ENCODE peak calls at places on chromosomes 16 and 17, in seven cellular contexts. B is neuronal stem cell, N is OCI-LY7, O is DND-41, J is GM12878, F is neural progenitor cell, V is IMR-90. U is an unnamed sample.

GRCh38 chr16:30076276-30076791 is 540 bp downstream of the PPP4C start:
- DNase-seq in B (no peak), N (no peak), O (no peak), J (no peak), F (no peak), V (no peak), U (peak)

GRCh38 chr16:865026-865425 is 64.5 kb upstream of the GNG13 start:
- DNase-seq in B (no peak), N (no peak), O (no peak), J (no peak), F (no peak), V (no peak), U (no peak)

GRCh38 chr16:79747688-79748087 is 147.2 kb upstream of the MAF start:
- DNase-seq in B (no peak), N (no peak), O (no peak), J (no peak), F (no peak), V (no peak), U (no peak)

GRCh38 chr16:85673529-85674417 is 15.0 kb downstream of the GINS2 start:
- DNase-seq in B (no peak), N (no peak), O (no peak), J (no peak), F (no peak), V (peak), U (no peak)

GRCh38 chr17:32298721-32299578 is 33.3 kb downstream of the RHBDL3 start:
- DNase-seq in B (no peak), N (no peak), O (no peak), J (no peak), F (peak), V (no peak), U (no peak)

GRCh38 chr17:4858068-4858879 is 25.1 kb downstream of the MINK1 start:
- DNase-seq in B (peak), N (no peak), O (no peak), J (no peak), F (peak), V (no peak), U (no peak)

GRCh38 chr16:23171234-23171948 is 11.2 kb upstream of the SCNN1G start:
- DNase-seq in B (no peak), N (no peak), O (no peak), J (no peak), F (no peak), V (peak), U (no peak)

GRCh38 chr17:10022416-10022815 is 117.3 kb upstream of the RCVRN start:
- DNase-seq in B (no peak), N (no peak), O (no peak), J (no peak), F (peak), V (no peak), U (no peak)

GRCh38 chr17:47995241-47995935 is 24.5 kb downstream of the CDK5RAP3 start:
- DNase-seq in B (peak), N (no peak), O (no peak), J (no peak), F (peak), V (no peak), U (no peak)

GRCh38 chr17:49210158-49211029 is at the start of the genes ABI3 and GNGT2:
- DNase-seq in B (no peak), N (peak), O (peak), J (peak), F (no peak), V (peak), U (peak)

GRCh38 chr17:64488301-64488700 is 8.6 kb downstream of the POLG2 start:
- DNase-seq in B (no peak), N (no peak), O (no peak), J (no peak), F (no peak), V (no peak), U (no peak)

GRCh38 chr17:10127819-10128375 is 70.5 kb downstream of the GAS7 start:
- DNase-seq in B (no peak), N (no peak), O (no peak), J (no peak), F (peak), V (peak), U (peak)

GRCh38 chr17:20122236-20122879 is 113.2 kb downstream of the SPECC1 start:
- DNase-seq in B (no peak), N (no peak), O (no peak), J (no peak), F (no peak), V (no peak), U (no peak)

GRCh38 chr17:61884864-61885263 is 21.5 kb upstream of the BRIP1 start:
- DNase-seq in B (no peak), N (no peak), O (no peak), J (no peak), F (no peak), V (no peak), U (no peak)

GRCh38 chr17:40086150-40087044 is 14.0 kb downstream of the NR1D1 start:
- DNase-seq in B (no peak), N (peak), O (peak), J (no peak), F (peak), V (no peak), U (peak)

GRCh38 chr16:77359065-77359502 is 75.8 kb downstream of the ADAMTS18 start:
- DNase-seq in B (peak), N (no peak), O (no peak), J (no peak), F (peak), V (peak), U (no peak)

GRCh38 chr17:3401786-3402185 is 3.6 kb upstream of the OR1E1 start:
- DNase-seq in B (no peak), N (no peak), O (no peak), J (no peak), F (no peak), V (no peak), U (no peak)

GRCh38 chr17:77325826-77326581 is 185.2 kb downstream of the SEC14L1 start:
- DNase-seq in B (no peak), N (peak), O (peak), J (no peak), F (no peak), V (no peak), U (no peak)

GRCh38 chr17:52986056-52986662 is 827.6 kb upstream of the CA10 start:
- DNase-seq in B (no peak), N (no peak), O (no peak), J (no peak), F (peak), V (no peak), U (no peak)

GRCh38 chr17:61389670-61390478 is 9.8 kb upstream of the TBX2 start:
- DNase-seq in B (no peak), N (peak), O (peak), J (no peak), F (peak), V (peak), U (peak)

GRCh38 chr16:56780646-56781045 is 50.7 kb downstream of the NUP93 start:
- DNase-seq in B (no peak), N (no peak), O (peak), J (no peak), F (no peak), V (no peak), U (no peak)

GRCh38 chr16:56783332-56783731 is 53.4 kb downstream of the NUP93 start:
- DNase-seq in B (no peak), N (no peak), O (no peak), J (no peak), F (no peak), V (no peak), U (no peak)

GRCh38 chr16:56777533-56777932 is 47.6 kb downstream of the NUP93 start:
- DNase-seq in B (no peak), N (no peak), O (no peak), J (no peak), F (no peak), V (no peak), U (no peak)

GRCh38 chr16:56779956-56780355 is 50.0 kb downstream of the NUP93 start:
- DNase-seq in B (no peak), N (no peak), O (no peak), J (no peak), F (no peak), V (no peak), U (no peak)

DNA sequence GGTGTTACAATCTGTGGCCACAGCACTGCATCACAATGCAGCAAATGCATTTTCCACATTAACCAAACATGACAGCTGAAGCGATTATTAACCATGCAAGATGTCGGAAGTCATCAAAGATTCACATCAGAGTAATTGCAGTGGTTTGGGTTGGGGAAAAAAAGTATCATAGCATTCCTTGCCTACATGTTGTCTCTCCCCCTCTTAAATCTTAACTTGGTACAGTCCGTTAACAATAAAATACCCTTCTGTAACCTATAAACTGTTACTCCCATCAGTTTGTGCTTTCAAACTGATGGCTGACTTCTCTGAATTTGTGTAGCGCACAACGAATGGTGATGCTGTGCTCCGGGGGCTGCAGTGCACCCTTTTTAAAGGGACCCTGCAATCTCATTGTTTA is 51.6 kb downstream of the NUP93 start:
- DNase-seq in B (no peak), N (no peak), O (no peak), J (no peak), F (no peak), V (no peak), U (no peak)
- H2AFZ ChIP-seq in B (peak), N (no peak), O (no peak), J (no peak), F (peak), V (no peak), U (no peak)

DNA sequence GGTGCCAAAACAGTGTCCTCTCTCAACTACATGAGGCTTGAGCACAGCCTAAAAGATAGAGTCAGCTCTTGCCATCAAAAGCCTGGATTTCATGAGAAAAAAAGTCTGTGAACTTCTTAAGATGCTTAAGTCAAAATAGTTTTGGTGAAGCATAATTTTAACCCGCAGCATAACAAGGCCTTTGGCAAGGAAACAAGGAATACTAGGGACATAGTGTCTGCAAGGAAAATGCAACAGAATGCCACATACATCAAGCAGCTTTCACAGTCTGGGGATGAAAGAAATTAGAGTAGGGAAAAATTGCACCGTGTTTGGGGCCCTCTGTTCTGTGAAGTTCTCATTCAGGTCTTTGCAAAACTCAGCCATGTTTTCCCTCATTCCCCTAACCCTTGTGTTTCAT is 116.2 kb downstream of the ANKFN1 start:
- DNase-seq in B (no peak), N (no peak), O (no peak), J (no peak), F (no peak), V (no peak), U (no peak)
- H2AFZ ChIP-seq in B (no peak), N (no peak), O (peak), J (no peak), F (no peak), V (no peak), U (no peak)

GRCh38 chr17:31272803-31273202 is 24.2 kb downstream of the OMG start:
- DNase-seq in B (no peak), N (no peak), O (no peak), J (no peak), F (no peak), V (no peak), U (no peak)
- H2AFZ ChIP-seq in B (no peak), N (no peak), O (no peak), J (no peak), F (no peak), V (no peak), U (no peak)

GRCh38 chr16:10180771-10181163 is 1.5 kb downstream of the GRIN2A start:
- DNase-seq in B (peak), N (peak), O (peak), J (no peak), F (peak), V (no peak), U (peak)

GRCh38 chr16:10181196-10182162 is 749 bp downstream of the GRIN2A start:
- DNase-seq in B (peak), N (no peak), O (no peak), J (no peak), F (peak), V (peak), U (peak)

GRCh38 chr16:10180042-10180770 is 2.0 kb downstream of the GRIN2A start:
- DNase-seq in B (no peak), N (no peak), O (no peak), J (no peak), F (no peak), V (no peak), U (no peak)

GRCh38 chr16:10183606-10183959 is 1.4 kb upstream of the GRIN2A start:
- DNase-seq in B (no peak), N (no peak), O (no peak), J (no peak), F (no peak), V (no peak), U (no peak)

GRCh38 chr16:10182186-10182683 is at the start of gene GRIN2A:
- DNase-seq in B (no peak), N (no peak), O (no peak), J (no peak), F (peak), V (no peak), U (no peak)
- H2AFZ ChIP-seq in B (peak), N (no peak), O (no peak), J (peak), F (peak), V (peak), U (no peak)

U was measured in Karpas-422.